ENCODE peak calls at places on chromosomes 5 and 9, in four cellular contexts. H is endodermal cell, P is transverse colon, A is stomach. G is an unnamed sample. For H3K36me3, the result is how much of the 10 kb centered on the place peaks cover.

GRCh38 chr9:3080951-3081350 is 237.1 kb upstream of the PUM3 start:
- DNase-seq in H (no peak), P (no peak), A (no peak), G (no peak)

GRCh38 chr5:113292535-113292934 is 142.3 kb downstream of the TSSK1B start:
- DNase-seq in H (no peak), P (no peak), A (no peak), G (no peak)

GRCh38 chr9:4497855-4498254 is 7.6 kb downstream of the SLC1A1 start:
- DNase-seq in H (no peak), P (no peak), A (no peak), G (no peak)

GRCh38 chr9:599933-600461 is 241.5 kb upstream of the DMRT1 start:
- DNase-seq in H (no peak), P (no peak), A (no peak), G (no peak)

GRCh38 chr9:101487443-101487855 is 46.2 kb upstream of the RNF20 start:
- DNase-seq in H (no peak), P (no peak), A (no peak), G (no peak)

GRCh38 chr5:15518786-15519185 is 18.8 kb downstream of the FBXL7 start:
- DNase-seq in H (no peak), P (no peak), A (no peak), G (no peak)

GRCh38 chr9:93258419-93258817 is 74.5 kb downstream of the WNK2 start:
- DNase-seq in H (no peak), P (no peak), A (peak), G (no peak)

GRCh38 chr9:76116913-76117312 is 226.4 kb downstream of the PCSK5 start:
- DNase-seq in H (no peak), P (no peak), A (no peak), G (no peak)

GRCh38 chr5:43313854-43314457 is 744 bp upstream of the HMGCS1 start:
- DNase-seq in H (peak), P (no peak), A (no peak), G (no peak)

GRCh38 chr5:93800988-93801811 is 59.8 kb upstream of the POU5F2 start:
- DNase-seq in H (no peak), P (no peak), A (no peak), G (peak)

GRCh38 chr9:92746567-92747458 is 17.8 kb downstream of the BICD2 start:
- DNase-seq in H (no peak), P (no peak), A (no peak), G (no peak)

GRCh38 chr5:100676807-100677631 is 141.8 kb downstream of the FAM174A start:
- DNase-seq in H (no peak), P (no peak), A (no peak), G (no peak)

GRCh38 chr9:91179237-91180138 is 182.2 kb downstream of the AUH start:
- DNase-seq in H (no peak), P (peak), A (peak), G (no peak)

GRCh38 chr5:123422433-123423277 is 548 bp downstream of the CEP120 start:
- DNase-seq in H (no peak), P (no peak), A (peak), G (no peak)

GRCh38 chr5:74639538-74640449 is 734 bp downstream of the ENC1 start:
- DNase-seq in H (peak), P (peak), A (peak), G (no peak)

GRCh38 chr5:176536132-176536901 is 885 bp downstream of the RNF44 start:
- DNase-seq in H (peak), P (peak), A (peak), G (peak)

GRCh38 chr5:116494784-116495480 is 79.7 kb downstream of the SEMA6A start:
- DNase-seq in H (peak), P (no peak), A (no peak), G (no peak)

GRCh38 chr9:136206602-136207333 is 1.8 kb upstream of the LHX3 start:
- DNase-seq in H (no peak), P (no peak), A (no peak), G (no peak)

GRCh38 chr5:43073597-43074546 is 33.8 kb upstream of the ANXA2R start:
- DNase-seq in H (peak), P (peak), A (peak), G (no peak)

GRCh38 chr5:68342693-68343092 is 127.1 kb downstream of the PIK3R1 start:
- DNase-seq in H (no peak), P (no peak), A (no peak), G (no peak)

GRCh38 chr5:33457124-33457523 is 16.4 kb downstream of the TARS1 start:
- DNase-seq in H (no peak), P (no peak), A (no peak), G (no peak)
- H3K36me3 ChIP-seq in H (half or more), P (half or more), A (half or more), G (under half)

GRCh38 chr9:129822825-129823162 is 1.1 kb downstream of the TOR1A start:
- DNase-seq in H (no peak), P (no peak), A (no peak), G (no peak)
- H3K36me3 ChIP-seq in H (under half), P (under half), A (half or more), G (under half)

GRCh38 chr9:127504887-127505251 is 53.6 kb downstream of the LRSAM1 start:
- DNase-seq in H (no peak), P (no peak), A (no peak), G (no peak)
- H3K36me3 ChIP-seq in H (under half), P (under half), A (half or more), G (under half)

DNA sequence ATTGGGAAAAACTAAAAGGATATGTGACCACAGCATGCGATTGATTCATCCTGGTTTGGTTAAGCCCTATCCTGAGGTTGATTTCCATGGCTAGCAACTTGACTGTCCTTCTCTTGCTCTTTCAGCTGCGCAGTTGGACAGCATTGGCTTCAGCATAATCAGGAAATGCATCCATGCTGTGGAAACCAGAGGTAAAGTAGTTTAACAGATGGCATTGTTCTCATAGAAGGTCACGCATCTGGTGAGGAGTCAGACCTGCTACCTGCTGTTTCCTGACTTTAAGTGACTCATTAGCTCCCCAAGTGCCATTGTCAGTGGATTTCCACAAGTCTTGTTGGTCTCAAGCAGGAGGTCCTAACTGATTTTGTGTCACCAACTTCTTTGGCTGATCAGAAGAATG is 266.9 kb downstream of the ARHGAP26 start:
- DNase-seq in H (peak), P (no peak), A (no peak), G (no peak)
- H3K36me3 ChIP-seq in H (under half), P (under half), A (under half), G (under half)

GRCh38 chr9:126294331-126295081 is 32.1 kb upstream of the MVB12B start:
- DNase-seq in H (no peak), P (no peak), A (no peak), G (no peak)

GRCh38 chr9:126295082-126295477 is 31.5 kb upstream of the MVB12B start:
- DNase-seq in H (no peak), P (no peak), A (no peak), G (no peak)

GRCh38 chr9:126291925-126292324 is 34.7 kb upstream of the MVB12B start:
- DNase-seq in H (no peak), P (no peak), A (no peak), G (no peak)

GRCh38 chr9:126292736-126293521 is 33.7 kb upstream of the MVB12B start:
- DNase-seq in H (no peak), P (no peak), A (no peak), G (no peak)

DNA sequence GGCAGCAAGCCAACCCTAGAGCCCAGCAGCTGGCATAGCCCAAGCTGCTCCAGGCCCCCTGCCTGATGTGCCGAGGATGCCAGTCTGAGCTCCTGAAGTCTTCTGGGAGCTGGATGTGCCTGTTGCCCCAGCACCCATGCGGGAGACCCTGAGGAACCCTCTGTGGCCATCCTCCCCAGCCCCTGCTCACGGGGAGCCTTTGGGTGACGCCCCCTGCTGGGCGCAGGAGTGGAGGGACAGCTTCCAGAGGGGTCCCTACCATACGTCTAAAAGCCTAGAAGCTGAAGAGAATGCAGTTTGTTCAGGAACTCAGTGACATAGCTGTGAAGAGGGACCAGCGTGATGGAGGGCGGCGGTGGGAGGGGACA is 33.1 kb upstream of the MVB12B start:
- DNase-seq in H (no peak), P (no peak), A (no peak), G (no peak)
- H3K36me3 ChIP-seq in H (under half), P (under half), A (under half), G (under half)

GRCh38 chr9:81682177-81682576 is 7.2 kb downstream of the TLE1 start:
- DNase-seq in H (no peak), P (no peak), A (no peak), G (no peak)

GRCh38 chr9:81685763-81686613 is 3.4 kb downstream of the TLE1 start:
- DNase-seq in H (no peak), P (no peak), A (no peak), G (peak)

GRCh38 chr9:81682797-81683196 is 6.5 kb downstream of the TLE1 start:
- DNase-seq in H (no peak), P (peak), A (peak), G (no peak)

GRCh38 chr9:81683214-81683613 is 6.1 kb downstream of the TLE1 start:
- DNase-seq in H (no peak), P (no peak), A (no peak), G (no peak)

DNA sequence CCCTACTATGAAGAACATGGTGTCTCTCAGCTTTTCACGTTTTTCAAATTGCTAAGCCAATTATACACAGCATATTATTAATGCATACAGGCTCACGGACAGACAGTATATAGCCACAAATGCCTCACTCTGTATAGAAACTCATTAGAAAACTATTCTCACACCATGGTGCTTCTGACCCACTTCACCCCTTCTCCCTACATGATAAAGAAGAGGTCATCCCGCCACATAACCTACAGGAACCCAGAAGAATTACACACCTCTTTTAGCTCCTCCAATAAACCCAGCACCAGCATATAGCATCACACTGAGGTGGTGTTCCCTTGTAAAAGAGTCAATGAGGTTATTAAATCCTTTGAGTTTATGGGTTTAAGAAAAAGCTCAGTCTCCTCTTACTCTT is 5.6 kb downstream of the TLE1 start:
- DNase-seq in H (no peak), P (no peak), A (no peak), G (no peak)
- H3K36me3 ChIP-seq in H (half or more), P (under half), A (under half), G (under half)